ENCODE peak calls at places on chromosomes 2 and 18, in nine cellular contexts. One of them, this sample, is unnamed.

GRCh38 chr18:74791501-74792188 is 194.0 kb downstream of the ZNF407 start:
- DNase-seq in mucosa of descending colon: no peak
- DNase-seq in bronchial epithelial cell: no peak
- DNase-seq in transverse colon: no peak
- DNase-seq in A673: no peak
- DNase-seq in CD8-positive, alpha-beta T cell: no peak
- DNase-seq in ovary: no peak
- DNase-seq in right atrium auricular region: no peak
- DNase-seq in spleen: no peak
- DNase-seq in this sample: no peak

GRCh38 chr18:68275616-68276015 is 439.3 kb downstream of the TMX3 start:
- DNase-seq in mucosa of descending colon: no peak
- DNase-seq in bronchial epithelial cell: peak
- DNase-seq in transverse colon: no peak
- DNase-seq in A673: peak
- DNase-seq in CD8-positive, alpha-beta T cell: no peak
- DNase-seq in ovary: no peak
- DNase-seq in right atrium auricular region: no peak
- DNase-seq in spleen: no peak
- DNase-seq in this sample: no peak

GRCh38 chr2:227324671-227325055 is 388 bp upstream of the MFF start:
- DNase-seq in mucosa of descending colon: no peak
- DNase-seq in bronchial epithelial cell: no peak
- DNase-seq in transverse colon: no peak
- DNase-seq in A673: no peak
- DNase-seq in CD8-positive, alpha-beta T cell: peak
- DNase-seq in ovary: peak
- DNase-seq in right atrium auricular region: no peak
- DNase-seq in spleen: no peak
- DNase-seq in this sample: no peak

GRCh38 chr2:146481629-146482028 is 1363.2 kb upstream of the ACVR2A start:
- DNase-seq in mucosa of descending colon: no peak
- DNase-seq in bronchial epithelial cell: peak
- DNase-seq in transverse colon: no peak
- DNase-seq in A673: peak
- DNase-seq in CD8-positive, alpha-beta T cell: no peak
- DNase-seq in ovary: no peak
- DNase-seq in right atrium auricular region: no peak
- DNase-seq in spleen: no peak
- DNase-seq in this sample: no peak

GRCh38 chr2:201974651-201975050 is 59.0 kb upstream of the FZD7 start:
- DNase-seq in mucosa of descending colon: no peak
- DNase-seq in bronchial epithelial cell: no peak
- DNase-seq in transverse colon: no peak
- DNase-seq in A673: no peak
- DNase-seq in CD8-positive, alpha-beta T cell: no peak
- DNase-seq in ovary: no peak
- DNase-seq in right atrium auricular region: no peak
- DNase-seq in spleen: no peak
- DNase-seq in this sample: no peak

GRCh38 chr2:188272121-188272520 is 19.6 kb upstream of the GULP1 start:
- DNase-seq in mucosa of descending colon: no peak
- DNase-seq in bronchial epithelial cell: peak
- DNase-seq in transverse colon: no peak
- DNase-seq in A673: no peak
- DNase-seq in CD8-positive, alpha-beta T cell: no peak
- DNase-seq in ovary: no peak
- DNase-seq in right atrium auricular region: no peak
- DNase-seq in spleen: no peak
- DNase-seq in this sample: no peak

GRCh38 chr2:148594216-148594615 is 50.3 kb upstream of the EPC2 start:
- DNase-seq in mucosa of descending colon: no peak
- DNase-seq in bronchial epithelial cell: peak
- DNase-seq in transverse colon: no peak
- DNase-seq in A673: no peak
- DNase-seq in CD8-positive, alpha-beta T cell: no peak
- DNase-seq in ovary: no peak
- DNase-seq in right atrium auricular region: no peak
- DNase-seq in spleen: no peak
- DNase-seq in this sample: no peak

GRCh38 chr2:236601306-236602202 is 31.9 kb downstream of the ACKR3 start:
- DNase-seq in mucosa of descending colon: no peak
- DNase-seq in bronchial epithelial cell: no peak
- DNase-seq in transverse colon: no peak
- DNase-seq in A673: no peak
- DNase-seq in CD8-positive, alpha-beta T cell: no peak
- DNase-seq in ovary: no peak
- DNase-seq in right atrium auricular region: no peak
- DNase-seq in spleen: no peak
- DNase-seq in this sample: no peak

GRCh38 chr2:44582363-44583008 is 220.7 kb downstream of the CAMKMT start:
- DNase-seq in mucosa of descending colon: no peak
- DNase-seq in bronchial epithelial cell: peak
- DNase-seq in transverse colon: no peak
- DNase-seq in A673: no peak
- DNase-seq in CD8-positive, alpha-beta T cell: no peak
- DNase-seq in ovary: no peak
- DNase-seq in right atrium auricular region: no peak
- DNase-seq in spleen: no peak
- DNase-seq in this sample: no peak

GRCh38 chr2:220432645-220433044 is 805.2 kb downstream of the SLC4A3 start:
- DNase-seq in mucosa of descending colon: no peak
- DNase-seq in bronchial epithelial cell: no peak
- DNase-seq in transverse colon: no peak
- DNase-seq in A673: no peak
- DNase-seq in CD8-positive, alpha-beta T cell: no peak
- DNase-seq in ovary: no peak
- DNase-seq in right atrium auricular region: no peak
- DNase-seq in spleen: no peak
- DNase-seq in this sample: no peak

GRCh38 chr2:53021285-53021684 is 746.3 kb upstream of the CHAC2 start:
- DNase-seq in mucosa of descending colon: no peak
- DNase-seq in bronchial epithelial cell: peak
- DNase-seq in transverse colon: no peak
- DNase-seq in A673: no peak
- DNase-seq in CD8-positive, alpha-beta T cell: no peak
- DNase-seq in ovary: no peak
- DNase-seq in right atrium auricular region: no peak
- DNase-seq in spleen: no peak
- DNase-seq in this sample: no peak

GRCh38 chr2:178412047-178412446 is 38.9 kb downstream of the PRKRA start:
- DNase-seq in mucosa of descending colon: no peak
- DNase-seq in bronchial epithelial cell: no peak
- DNase-seq in transverse colon: no peak
- DNase-seq in A673: peak
- DNase-seq in CD8-positive, alpha-beta T cell: no peak
- DNase-seq in ovary: no peak
- DNase-seq in right atrium auricular region: no peak
- DNase-seq in spleen: no peak
- DNase-seq in this sample: no peak

GRCh38 chr18:27378396-27379094 is 193.4 kb upstream of the CHST9 start:
- DNase-seq in mucosa of descending colon: no peak
- DNase-seq in bronchial epithelial cell: peak
- DNase-seq in transverse colon: no peak
- DNase-seq in A673: no peak
- DNase-seq in CD8-positive, alpha-beta T cell: no peak
- DNase-seq in ovary: no peak
- DNase-seq in right atrium auricular region: no peak
- DNase-seq in spleen: no peak
- DNase-seq in this sample: no peak

GRCh38 chr2:164960159-164960558 is 4.8 kb upstream of the SLC38A11 start:
- DNase-seq in mucosa of descending colon: no peak
- DNase-seq in bronchial epithelial cell: no peak
- DNase-seq in transverse colon: no peak
- DNase-seq in A673: no peak
- DNase-seq in CD8-positive, alpha-beta T cell: no peak
- DNase-seq in ovary: no peak
- DNase-seq in right atrium auricular region: no peak
- DNase-seq in spleen: no peak
- DNase-seq in this sample: no peak

GRCh38 chr2:65320042-65320711 is 92.5 kb downstream of the ACTR2 start:
- DNase-seq in mucosa of descending colon: no peak
- DNase-seq in bronchial epithelial cell: peak
- DNase-seq in transverse colon: no peak
- DNase-seq in A673: peak
- DNase-seq in CD8-positive, alpha-beta T cell: no peak
- DNase-seq in ovary: no peak
- DNase-seq in right atrium auricular region: no peak
- DNase-seq in spleen: no peak
- DNase-seq in this sample: no peak

GRCh38 chr2:228181098-228182019 is at the start of gene SPHKAP:
- DNase-seq in mucosa of descending colon: no peak
- DNase-seq in bronchial epithelial cell: no peak
- DNase-seq in transverse colon: no peak
- DNase-seq in A673: peak
- DNase-seq in CD8-positive, alpha-beta T cell: no peak
- DNase-seq in ovary: no peak
- DNase-seq in right atrium auricular region: no peak
- DNase-seq in spleen: peak
- DNase-seq in this sample: peak

GRCh38 chr2:42809876-42810125 is 17.4 kb upstream of the HAAO start:
- DNase-seq in mucosa of descending colon: peak
- DNase-seq in bronchial epithelial cell: no peak
- DNase-seq in transverse colon: peak
- DNase-seq in A673: peak
- DNase-seq in CD8-positive, alpha-beta T cell: no peak
- DNase-seq in ovary: peak
- DNase-seq in right atrium auricular region: peak
- DNase-seq in spleen: peak
- DNase-seq in this sample: peak
- H3K4me3 ChIP-seq in mucosa of descending colon: peak
- H3K4me3 ChIP-seq in bronchial epithelial cell: peak
- H3K4me3 ChIP-seq in transverse colon: peak
- H3K4me3 ChIP-seq in A673: peak
- H3K4me3 ChIP-seq in CD8-positive, alpha-beta T cell: peak
- H3K4me3 ChIP-seq in ovary: peak
- H3K4me3 ChIP-seq in right atrium auricular region: peak
- H3K4me3 ChIP-seq in spleen: peak
- H3K4me3 ChIP-seq in this sample: peak

DNA sequence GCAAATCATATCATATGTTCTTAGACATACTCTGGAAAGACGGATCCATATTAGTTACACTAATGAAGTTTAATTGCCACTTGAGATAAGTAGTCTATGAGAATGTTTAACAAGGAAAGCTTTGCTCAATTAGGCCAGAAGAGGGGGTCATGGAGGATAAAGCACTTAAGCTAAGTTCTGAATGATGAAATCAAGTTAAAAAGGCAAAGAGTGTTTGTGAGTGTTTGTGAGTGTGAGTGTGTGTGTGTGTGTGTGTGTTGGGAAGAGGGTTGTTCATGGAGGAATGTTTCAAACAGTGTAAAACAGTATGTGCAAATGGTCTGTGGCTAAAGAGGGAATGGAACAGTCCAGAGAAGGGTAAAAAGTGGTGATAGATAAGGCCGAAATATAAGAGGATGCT is 360.9 kb downstream of the ERBB4 start:
- DNase-seq in mucosa of descending colon: no peak
- DNase-seq in bronchial epithelial cell: peak
- DNase-seq in transverse colon: no peak
- DNase-seq in A673: peak
- DNase-seq in CD8-positive, alpha-beta T cell: no peak
- DNase-seq in ovary: no peak
- DNase-seq in right atrium auricular region: no peak
- DNase-seq in spleen: no peak
- DNase-seq in this sample: no peak
- TF ChIP-seq CTCF in mucosa of descending colon: no peak
- TF ChIP-seq CTCF in bronchial epithelial cell: peak
- TF ChIP-seq CTCF in transverse colon: no peak
- TF ChIP-seq CTCF in A673: peak
- TF ChIP-seq CTCF in CD8-positive, alpha-beta T cell: no peak
- TF ChIP-seq CTCF in ovary: no peak
- TF ChIP-seq CTCF in right atrium auricular region: no peak
- TF ChIP-seq CTCF in spleen: no peak
- TF ChIP-seq CTCF in this sample: no peak

GRCh38 chr2:162114291-162114690 is 37.8 kb downstream of the GCG start:
- DNase-seq in mucosa of descending colon: no peak
- DNase-seq in bronchial epithelial cell: no peak
- DNase-seq in transverse colon: no peak
- DNase-seq in A673: no peak
- DNase-seq in CD8-positive, alpha-beta T cell: no peak
- DNase-seq in ovary: no peak
- DNase-seq in right atrium auricular region: no peak
- DNase-seq in spleen: no peak
- DNase-seq in this sample: no peak

GRCh38 chr2:162116372-162116771 is 35.7 kb downstream of the GCG start:
- DNase-seq in mucosa of descending colon: no peak
- DNase-seq in bronchial epithelial cell: no peak
- DNase-seq in transverse colon: no peak
- DNase-seq in A673: no peak
- DNase-seq in CD8-positive, alpha-beta T cell: no peak
- DNase-seq in ovary: no peak
- DNase-seq in right atrium auricular region: no peak
- DNase-seq in spleen: no peak
- DNase-seq in this sample: no peak

GRCh38 chr2:162113771-162114168 is 38.3 kb downstream of the GCG start:
- DNase-seq in mucosa of descending colon: no peak
- DNase-seq in bronchial epithelial cell: peak
- DNase-seq in transverse colon: no peak
- DNase-seq in A673: no peak
- DNase-seq in CD8-positive, alpha-beta T cell: no peak
- DNase-seq in ovary: no peak
- DNase-seq in right atrium auricular region: peak
- DNase-seq in spleen: no peak
- DNase-seq in this sample: peak

GRCh38 chr2:162115076-162115475 is 37.0 kb downstream of the GCG start:
- DNase-seq in mucosa of descending colon: no peak
- DNase-seq in bronchial epithelial cell: no peak
- DNase-seq in transverse colon: no peak
- DNase-seq in A673: no peak
- DNase-seq in CD8-positive, alpha-beta T cell: no peak
- DNase-seq in ovary: no peak
- DNase-seq in right atrium auricular region: no peak
- DNase-seq in spleen: no peak
- DNase-seq in this sample: no peak

GRCh38 chr2:162118166-162119031 is 33.6 kb downstream of the GCG start:
- DNase-seq in mucosa of descending colon: no peak
- DNase-seq in bronchial epithelial cell: peak
- DNase-seq in transverse colon: no peak
- DNase-seq in A673: no peak
- DNase-seq in CD8-positive, alpha-beta T cell: no peak
- DNase-seq in ovary: no peak
- DNase-seq in right atrium auricular region: no peak
- DNase-seq in spleen: no peak
- DNase-seq in this sample: peak
- H3K4me3 ChIP-seq in mucosa of descending colon: no peak
- H3K4me3 ChIP-seq in bronchial epithelial cell: no peak
- H3K4me3 ChIP-seq in transverse colon: no peak
- H3K4me3 ChIP-seq in A673: no peak
- H3K4me3 ChIP-seq in CD8-positive, alpha-beta T cell: no peak
- H3K4me3 ChIP-seq in ovary: no peak
- H3K4me3 ChIP-seq in right atrium auricular region: no peak
- H3K4me3 ChIP-seq in spleen: no peak
- H3K4me3 ChIP-seq in this sample: no peak

DNA sequence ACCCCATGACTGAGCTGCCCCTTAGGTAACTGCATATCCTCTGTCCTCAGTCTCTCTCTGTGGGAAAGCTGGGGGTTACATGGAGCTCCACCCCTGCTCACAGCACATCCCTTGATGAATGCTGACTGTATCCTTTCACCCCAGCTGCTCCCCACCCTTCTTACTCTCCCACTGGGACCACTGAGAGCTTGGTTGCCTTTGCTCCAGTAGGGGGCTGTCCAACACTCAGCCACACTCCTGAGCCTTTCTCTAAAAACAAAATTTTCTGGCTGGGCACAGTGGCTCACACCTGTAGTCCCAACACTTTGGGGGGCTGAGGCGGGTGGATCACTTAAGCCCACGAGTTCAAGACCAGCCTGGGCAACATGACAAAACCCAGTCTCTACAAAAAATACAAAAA is 89.2 kb upstream of the MSH2 start:
- DNase-seq in mucosa of descending colon: no peak
- DNase-seq in bronchial epithelial cell: no peak
- DNase-seq in transverse colon: no peak
- DNase-seq in A673: no peak
- DNase-seq in CD8-positive, alpha-beta T cell: no peak
- DNase-seq in ovary: no peak
- DNase-seq in right atrium auricular region: no peak
- DNase-seq in spleen: peak
- DNase-seq in this sample: no peak
- TF ChIP-seq CTCF in mucosa of descending colon: no peak
- TF ChIP-seq CTCF in bronchial epithelial cell: no peak
- TF ChIP-seq CTCF in transverse colon: no peak
- TF ChIP-seq CTCF in A673: no peak
- TF ChIP-seq CTCF in CD8-positive, alpha-beta T cell: no peak
- TF ChIP-seq CTCF in ovary: no peak
- TF ChIP-seq CTCF in right atrium auricular region: no peak
- TF ChIP-seq CTCF in spleen: no peak
- TF ChIP-seq CTCF in this sample: no peak